ENCODE peak calls at places on chromosomes 7 and 10, in nine cellular contexts. U, F, P, K, N, V, Z, I and C are unnamed samples.

GRCh38 chr7:102319671-102320070 is 33.0 kb downstream of the SH2B2 start:
- DNase-seq in U (no peak), F (no peak), P (no peak), K (no peak), N (no peak), V (no peak), Z (no peak), I (no peak), C (no peak)

GRCh38 chr10:30639946-30640786 is 10.6 kb upstream of the LYZL2 start:
- DNase-seq in U (peak; percentile 32), F (no peak), P (peak; percentile 53), K (peak; percentile 35), N (no peak), V (peak; percentile 58), Z (no peak), I (no peak), C (no peak)

GRCh38 chr10:34584164-34584563 is 230.9 kb downstream of the PARD3 start:
- DNase-seq in U (peak; percentile 53), F (no peak), P (no peak), K (no peak), N (no peak), V (no peak), Z (no peak), I (no peak), C (no peak)

GRCh38 chr7:34371922-34372321 is 286.1 kb upstream of the NPSR1 start:
- DNase-seq in U (no peak), F (no peak), P (no peak), K (no peak), N (no peak), V (no peak), Z (no peak), I (no peak), C (no peak)

GRCh38 chr10:25815999-25816768 is 117.8 kb upstream of the MYO3A start:
- DNase-seq in U (no peak), F (no peak), P (no peak), K (no peak), N (no peak), V (no peak), Z (no peak), I (no peak), C (no peak)

GRCh38 chr7:130505753-130506152 is 13.9 kb downstream of the MEST start:
- DNase-seq in U (no peak), F (no peak), P (no peak), K (no peak), N (no peak), V (no peak), Z (no peak), I (no peak), C (no peak)

GRCh38 chr7:47621985-47622561 is 40.2 kb upstream of the TNS3 start:
- DNase-seq in U (no peak), F (no peak), P (no peak), K (no peak), N (no peak), V (no peak), Z (no peak), I (no peak), C (no peak)

GRCh38 chr10:29767958-29768357 is 133.2 kb upstream of the SVIL start:
- DNase-seq in U (no peak), F (no peak), P (no peak), K (no peak), N (no peak), V (no peak), Z (no peak), I (no peak), C (peak; percentile 26)

GRCh38 chr10:568848-569247 is 120.6 kb downstream of the DIP2C start:
- DNase-seq in U (no peak), F (no peak), P (no peak), K (no peak), N (no peak), V (no peak), Z (no peak), I (no peak), C (no peak)

GRCh38 chr7:111301891-111302290 is 211.0 kb downstream of the LRRN3 start:
- DNase-seq in U (no peak), F (no peak), P (no peak), K (no peak), N (no peak), V (no peak), Z (no peak), I (no peak), C (no peak)

GRCh38 chr7:79217468-79217867 is 236.0 kb downstream of the MAGI2 start:
- DNase-seq in U (peak; percentile 37), F (no peak), P (no peak), K (no peak), N (no peak), V (no peak), Z (no peak), I (no peak), C (no peak)

GRCh38 chr10:121406823-121407545 is 191.3 kb downstream of the FGFR2 start:
- DNase-seq in U (peak; percentile 81), F (no peak), P (no peak), K (no peak), N (no peak), V (no peak), Z (no peak), I (no peak), C (no peak)

DNA sequence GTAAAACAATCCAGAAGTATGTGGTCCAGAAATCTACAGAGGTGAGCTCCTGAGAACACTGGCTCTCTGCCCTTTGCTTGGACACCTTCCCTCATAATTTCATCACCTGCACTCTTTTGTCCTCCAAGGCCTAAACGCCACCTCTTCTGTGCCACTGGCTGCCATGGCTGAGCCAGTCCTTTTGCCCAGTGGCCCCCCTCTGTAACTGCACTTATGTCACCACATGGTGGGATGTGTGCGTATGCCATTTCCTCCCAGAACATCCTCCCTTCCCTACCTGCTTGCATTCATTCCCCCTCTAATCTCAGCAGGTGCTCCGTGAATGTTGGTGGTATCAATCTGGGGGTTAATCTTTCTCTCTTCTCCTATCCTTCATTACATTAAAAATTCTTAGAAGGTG is 17.3 kb upstream of the DUSP5 start:
- DNase-seq in U (no peak), F (no peak), P (no peak), K (no peak), N (no peak), V (no peak), Z (no peak), I (no peak), C (no peak)
- H3K27ac ChIP-seq in U (no peak overlapping the region), F (no peak overlapping the region), P (no peak overlapping the region), K (no peak overlapping the region), N (no peak overlapping the region), V (no peak overlapping the region), Z (no peak overlapping the region), I (no peak overlapping the region), C (no peak overlapping the region)

DNA sequence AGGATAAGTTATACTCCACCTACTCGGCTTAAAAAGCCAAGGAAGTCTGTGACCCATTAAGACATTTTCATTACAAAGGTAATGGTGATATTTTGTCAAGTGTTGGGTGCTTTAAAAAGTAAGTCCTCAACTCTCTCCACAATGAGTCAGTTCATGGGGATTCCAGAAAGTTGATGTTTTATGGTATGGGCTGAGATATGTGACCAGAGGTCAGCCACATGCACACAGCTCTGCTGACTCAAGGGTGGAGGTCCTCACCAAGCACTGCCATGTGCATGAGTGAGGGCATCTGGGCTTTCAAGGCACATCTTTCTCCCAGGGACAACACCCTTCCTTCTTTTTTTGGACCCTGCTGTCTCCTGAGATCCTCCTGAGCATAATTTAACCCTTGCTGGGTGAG is 292.9 kb downstream of the PTEN start:
- DNase-seq in U (peak; percentile 55), F (no peak), P (no peak), K (no peak), N (no peak), V (no peak), Z (no peak), I (no peak), C (no peak)
- H3K27ac ChIP-seq in U (no peak overlapping the region), F (no peak overlapping the region), P (no peak overlapping the region), K (no peak overlapping the region), N (no peak overlapping the region), V (no peak overlapping the region), Z (no peak overlapping the region), I (peak overlapping the region; percentile 9), C (no peak overlapping the region)

GRCh38 chr10:84765656-84766055 is 437.3 kb downstream of the CCSER2 start:
- DNase-seq in U (no peak), F (no peak), P (no peak), K (no peak), N (no peak), V (no peak), Z (no peak), I (no peak), C (no peak)
- H3K27ac ChIP-seq in U (no peak overlapping the region), F (no peak overlapping the region), P (no peak overlapping the region), K (no peak overlapping the region), N (no peak overlapping the region), V (no peak overlapping the region), Z (no peak overlapping the region), I (no peak overlapping the region), C (no peak overlapping the region)

GRCh38 chr7:151006590-151007300 is 15.9 kb downstream of the NOS3 start:
- DNase-seq in U (no peak), F (no peak), P (no peak), K (no peak), N (no peak), V (no peak), Z (no peak), I (no peak), C (no peak)
- H3K27ac ChIP-seq in U (no peak overlapping the region), F (no peak overlapping the region), P (no peak overlapping the region), K (no peak overlapping the region), N (no peak overlapping the region), V (no peak overlapping the region), Z (no peak overlapping the region), I (peak overlapping the region; percentile 79), C (no peak overlapping the region)